ENCODE peak calls at places on chromosomes 13 and 19, in six cellular contexts. M is lower leg skin, I is tibial artery, S is mesothelial cell of epicardium, R is SW 1271, X is stomach. G is an unnamed sample.

GRCh38 chr19:7787141-7787540 is 24.1 kb downstream of the CLEC4M start:
- DNase-seq in M (peak), I (no peak), S (no peak), R (no peak), X (no peak), G (no peak)

GRCh38 chr19:27750697-27751391 is 1462.1 kb downstream of the UQCRFS1 start:
- DNase-seq in M (peak), I (no peak), S (no peak), R (no peak), X (peak), G (no peak)

GRCh38 chr13:98581971-98582702 is 5.2 kb upstream of the STK24 start:
- DNase-seq in M (no peak), I (no peak), S (no peak), R (no peak), X (no peak), G (peak)

GRCh38 chr13:36543671-36544070 is 111.4 kb downstream of the CCNA1 start:
- DNase-seq in M (no peak), I (no peak), S (no peak), R (no peak), X (no peak), G (no peak)

GRCh38 chr19:35031072-35031881 is 1.0 kb downstream of the SCN1B start:
- DNase-seq in M (no peak), I (no peak), S (no peak), R (no peak), X (no peak), G (peak)

GRCh38 chr13:98542568-98543379 is 34.1 kb downstream of the STK24 start:
- DNase-seq in M (no peak), I (peak), S (no peak), R (no peak), X (no peak), G (no peak)

GRCh38 chr19:17863520-17864182 is 3.9 kb downstream of the RPL18A start:
- DNase-seq in M (no peak), I (no peak), S (no peak), R (no peak), X (no peak), G (no peak)

GRCh38 chr19:50432221-50432626 is 468 bp upstream of the MYBPC2 start:
- DNase-seq in M (no peak), I (no peak), S (peak), R (no peak), X (no peak), G (peak)

GRCh38 chr19:11475861-11476260 is 5.0 kb downstream of the ELAVL3 start:
- DNase-seq in M (no peak), I (no peak), S (no peak), R (no peak), X (no peak), G (no peak)

GRCh38 chr13:102729560-102730275 is 34.9 kb upstream of the METTL21C start:
- DNase-seq in M (no peak), I (no peak), S (no peak), R (no peak), X (no peak), G (no peak)